ENCODE peak calls at places on chromosomes 2 and 18, in five cellular contexts. M, R, Y, E and W are unnamed samples.
A peak's percentile ranks its signal among the peaks of the same experiment; 100 is the strongest.

GRCh38 chr18:34707670-34708069 is 2.4 kb upstream of the DTNA start:
- DNase-seq in Y (no peak), R (no peak), E (peak; percentile 79), M (no peak), W (no peak)

GRCh38 chr2:225937625-225938024 is 538.1 kb downstream of the NYAP2 start:
- DNase-seq in E (no peak), M (no peak), Y (no peak), R (no peak), W (no peak)

GRCh38 chr2:120465989-120466703 is 120.2 kb downstream of the INHBB start:
- DNase-seq in M (no peak), Y (no peak), E (no peak), R (no peak), W (no peak)

GRCh38 chr2:50769416-50769815 is 262.5 kb downstream of the NRXN1 start:
- DNase-seq in M (no peak), Y (no peak), R (peak; percentile 65), E (peak; percentile 77), W (no peak)

GRCh38 chr18:25350561-25351201 is 1.3 kb downstream of the ZNF521 start:
- DNase-seq in Y (no peak), R (no peak), E (peak; percentile 55), M (peak; percentile 19), W (no peak)

GRCh38 chr2:64296150-64296500 is 151.9 kb upstream of the PELI1 start:
- DNase-seq in R (no peak), E (peak; percentile 43), M (no peak), Y (no peak), W (no peak)

GRCh38 chr2:18924905-18925691 is 335.7 kb upstream of the NT5C1B start:
- DNase-seq in M (no peak), Y (no peak), R (no peak), E (no peak), W (no peak)

GRCh38 chr2:95379616-95379925 is 22.9 kb upstream of the FAHD2A start:
- DNase-seq in M (no peak), Y (no peak), E (no peak), R (no peak), W (no peak)

GRCh38 chr18:62621546-62621945 is 93.8 kb upstream of the PHLPP1 start:
- DNase-seq in E (no peak), Y (no peak), R (no peak), M (no peak), W (no peak)

GRCh38 chr2:239157766-239158165 is 243.1 kb downstream of the HDAC4 start:
- DNase-seq in E (no peak), Y (no peak), R (no peak), M (no peak), W (peak; percentile 39)

GRCh38 chr18:62881509-62882016 is 166.2 kb downstream of the PHLPP1 start:
- DNase-seq in R (peak; percentile 60), Y (no peak), E (no peak), M (no peak), W (peak; percentile 65)

GRCh38 chr2:235570256-235570655 is 76.4 kb downstream of the AGAP1 start:
- DNase-seq in E (no peak), Y (no peak), R (no peak), M (no peak), W (no peak)

GRCh38 chr18:27750014-27750413 is 426.9 kb downstream of the CDH2 start:
- DNase-seq in Y (no peak), E (peak; percentile 3), M (no peak), R (peak; percentile 45), W (no peak)

GRCh38 chr18:3261035-3261392 is 919 bp upstream of the MYL12B start:
- DNase-seq in E (no peak), M (no peak), R (no peak), Y (no peak), W (no peak)

GRCh38 chr18:41906528-41907256 is 48.3 kb upstream of the PIK3C3 start:
- DNase-seq in Y (peak; percentile 3), E (peak; percentile 56), R (no peak), M (no peak), W (peak; percentile 28)

GRCh38 chr18:7084080-7084765 is 33.4 kb downstream of the LAMA1 start:
- DNase-seq in Y (no peak), R (no peak), E (no peak), M (no peak), W (no peak)

GRCh38 chr18:73879771-73880170 is 267.9 kb downstream of the FBXO15 start:
- DNase-seq in Y (no peak), M (no peak), R (no peak), E (no peak), W (no peak)

GRCh38 chr2:240913810-240914644 is 7.9 kb downstream of the CROCC2 start:
- DNase-seq in E (peak; percentile 83), M (peak; percentile 32), R (peak; percentile 37), Y (peak; percentile 24), W (no peak)

GRCh38 chr18:58314284-58314683 is 270.3 kb downstream of the NEDD4L start:
- DNase-seq in M (no peak), R (no peak), E (peak; percentile 77), Y (no peak), W (no peak)

GRCh38 chr2:54628418-54628817 is 95.0 kb upstream of the EML6 start:
- DNase-seq in Y (no peak), M (no peak), E (no peak), R (no peak), W (no peak)

GRCh38 chr18:57434536-57435494 is at the start of gene ONECUT2:
- DNase-seq in M (peak; percentile 48), R (peak; percentile 89), Y (peak; percentile 8), E (peak; percentile 93), W (peak; percentile 82)

GRCh38 chr2:221602938-221603337 is 30.8 kb upstream of the EPHA4 start:
- DNase-seq in Y (no peak), M (no peak), E (no peak), R (no peak), W (no peak)

GRCh38 chr2:44087714-44088092 is 81.0 kb upstream of the PPM1B start:
- DNase-seq in R (no peak), Y (no peak), M (no peak), E (no peak), W (no peak)

GRCh38 chr2:131517106-131517831 is 10.4 kb upstream of the CCDC74A start:
- DNase-seq in M (no peak), R (no peak), E (no peak), Y (no peak), W (no peak)

GRCh38 chr18:70132999-70133398 is 72.5 kb downstream of the RTTN start:
- DNase-seq in E (peak; percentile 14), Y (no peak), M (no peak), R (no peak), W (peak; percentile 90)

GRCh38 chr2:149315461-149315860 is 14.9 kb upstream of the LYPD6 start:
- DNase-seq in M (no peak), R (no peak), E (no peak), Y (no peak), W (no peak)

GRCh38 chr2:71700041-71700879 is 246.9 kb downstream of the DYSF start:
- DNase-seq in E (no peak), R (no peak), Y (no peak), M (no peak), W (peak; percentile 46)

GRCh38 chr2:26649992-26650712 is 9.0 kb upstream of the CIB4 start:
- DNase-seq in R (no peak), M (no peak), E (no peak), Y (no peak), W (no peak)

GRCh38 chr2:1493361-1494126 is 80.3 kb downstream of the TPO start:
- DNase-seq in M (no peak), R (no peak), Y (no peak), E (no peak), W (no peak)

GRCh38 chr2:143974262-143974661 is 545.7 kb downstream of the ZEB2 start:
- DNase-seq in E (no peak), R (no peak), Y (no peak), M (no peak), W (no peak)

GRCh38 chr18:70333757-70334156 is 44.9 kb downstream of the SOCS6 start:
- DNase-seq in R (no peak), E (no peak), Y (no peak), M (no peak), W (no peak)